ENCODE peak calls at places on chromosomes 11 and 22, in eight cellular contexts. U is adrenal gland; M is anterior cingulate cortex; L is dorsolateral prefrontal cortex; B is H9; F is NCI-H1417; O is activated CD4-positive, alpha-beta T cell treated with anti-CD3 and anti-CD28 coated beads for 48 hours; T is RCC 7860. K is an unnamed sample.

GRCh38 chr11:26087095-26087935 is 244.6 kb upstream of the ANO3 start:
- DNase-seq in M (no peak), U (no peak), L (no peak), T (no peak), F (no peak), B (no peak), O (no peak), K (no peak)

GRCh38 chr11:120324932-120325810 is at the start of gene TLCD5:
- DNase-seq in F (peak; percentile 95), T (peak; percentile 29), U (peak; percentile 70), L (no peak), O (peak; percentile 59), M (peak; percentile 45), B (peak; percentile 94), K (peak; percentile 89)

GRCh38 chr22:35804421-35804820 is 86.7 kb downstream of the APOL5 start:
- DNase-seq in U (no peak), B (no peak), L (no peak), O (no peak), F (no peak), M (no peak), T (no peak), K (no peak)

GRCh38 chr11:18650859-18651557 is 16.9 kb upstream of the SPTY2D1 start:
- DNase-seq in U (no peak), L (no peak), O (peak; percentile 60), T (no peak), M (no peak), B (peak; percentile 82), F (no peak), K (peak; percentile 47)

GRCh38 chr11:62958547-62959071 is 26.2 kb downstream of the SLC22A6 start:
- DNase-seq in O (no peak), F (no peak), T (no peak), U (no peak), M (no peak), B (no peak), L (no peak), K (no peak)

GRCh38 chr11:72228844-72229231 is 4.3 kb downstream of the INPPL1 start:
- DNase-seq in O (no peak), B (no peak), L (no peak), M (no peak), T (no peak), U (peak; percentile 14), F (no peak), K (no peak)

GRCh38 chr22:46119093-46119728 is 31.1 kb upstream of the PPARA start:
- DNase-seq in O (no peak), M (no peak), L (no peak), B (no peak), T (no peak), U (no peak), F (no peak), K (no peak)

GRCh38 chr11:61919113-61919840 is 1.9 kb upstream of the RAB3IL1 start:
- DNase-seq in U (no peak), L (peak; percentile 16), B (no peak), F (no peak), T (no peak), O (no peak), M (no peak), K (no peak)

GRCh38 chr11:76788661-76789442 is 5.7 kb downstream of the TSKU start:
- DNase-seq in B (no peak), M (no peak), L (peak; percentile 73), O (no peak), T (no peak), F (no peak), U (no peak), K (peak; percentile 43)

GRCh38 chr11:26649884-26650283 is 72.0 kb downstream of the SLC5A12 start:
- DNase-seq in U (peak; percentile 55), B (peak; percentile 64), O (peak; percentile 31), L (no peak), F (peak; percentile 64), T (peak; percentile 27), M (peak; percentile 4), K (peak; percentile 85)